ENCODE peak calls at places on chromosomes 7 and 10, in six cellular contexts. D is thoracic aorta, U is GM23338, Q is fibroblast of the aortic adventitia, W is fibroblast of lung, K is cardiac muscle cell. R is an unnamed sample.

GRCh38 chr7:92766461-92767003 is 69.8 kb downstream of the CDK6 start:
- DNase-seq in D (no peak), U (no peak), Q (peak), W (peak), K (peak), R (peak)

GRCh38 chr10:116398224-116398623 is 29.4 kb upstream of the PNLIPRP3 start:
- DNase-seq in D (no peak), U (peak), Q (no peak), W (no peak), K (no peak), R (no peak)

GRCh38 chr10:88582806-88583583 is at the start of gene RNLS:
- DNase-seq in D (peak), U (peak), Q (peak), W (peak), K (peak), R (peak)

GRCh38 chr7:2698581-2699288 is 10.7 kb downstream of the AMZ1 start:
- DNase-seq in D (no peak), U (no peak), Q (no peak), W (no peak), K (no peak), R (no peak)

GRCh38 chr10:117002206-117002605 is 2.8 kb downstream of the SHTN1 start:
- DNase-seq in D (no peak), U (no peak), Q (no peak), W (no peak), K (no peak), R (no peak)

GRCh38 chr7:41855798-41856197 is 152.9 kb upstream of the INHBA start:
- DNase-seq in D (no peak), U (no peak), Q (peak), W (no peak), K (no peak), R (no peak)

GRCh38 chr10:79379512-79380124 is 32.3 kb downstream of the PPIF start:
- DNase-seq in D (no peak), U (no peak), Q (peak), W (no peak), K (peak), R (no peak)

GRCh38 chr7:28855538-28856217 is 102.5 kb downstream of the TRIL start:
- DNase-seq in D (no peak), U (no peak), Q (peak), W (peak), K (peak), R (peak)

GRCh38 chr7:1468899-1469298 is 9.6 kb upstream of the MICALL2 start:
- DNase-seq in D (no peak), U (no peak), Q (no peak), W (no peak), K (no peak), R (no peak)

GRCh38 chr7:70752794-70753241 is 379.1 kb upstream of the GALNT17 start:
- DNase-seq in D (no peak), U (no peak), Q (peak), W (peak), K (peak), R (peak)

GRCh38 chr7:45646207-45646821 is 72.1 kb downstream of the ADCY1 start:
- DNase-seq in D (no peak), U (no peak), Q (no peak), W (no peak), K (no peak), R (no peak)

GRCh38 chr7:28748934-28749584 is 209.1 kb downstream of the TRIL start:
- DNase-seq in D (peak), U (no peak), Q (peak), W (no peak), K (no peak), R (peak)

GRCh38 chr7:103140061-103140460 is 8.8 kb downstream of the NAPEPLD start:
- DNase-seq in D (no peak), U (no peak), Q (peak), W (no peak), K (no peak), R (peak)

GRCh38 chr7:29883462-29884398 is 77.4 kb downstream of the WIPF3 start:
- DNase-seq in D (no peak), U (peak), Q (no peak), W (no peak), K (no peak), R (no peak)

GRCh38 chr7:17058568-17058967 is 176.8 kb upstream of the AGR3 start:
- DNase-seq in D (no peak), U (no peak), Q (peak), W (peak), K (peak), R (no peak)

GRCh38 chr10:110446954-110447608 is 50.6 kb upstream of the DUSP5 start:
- DNase-seq in D (no peak), U (no peak), Q (peak), W (peak), K (peak), R (peak)

GRCh38 chr10:124867304-124867703 is 65.7 kb downstream of the ABRAXAS2 start:
- DNase-seq in D (no peak), U (peak), Q (no peak), W (no peak), K (no peak), R (no peak)

GRCh38 chr7:116591202-116592040 is 66.6 kb downstream of the CAV1 start:
- DNase-seq in D (no peak), U (peak), Q (peak), W (peak), K (peak), R (peak)

GRCh38 chr10:104183682-104184081 is 48.5 kb downstream of the CFAP43 start:
- DNase-seq in D (no peak), U (no peak), Q (no peak), W (no peak), K (no peak), R (no peak)

GRCh38 chr7:126972571-126972970 is 280.2 kb downstream of the GRM8 start:
- DNase-seq in D (no peak), U (no peak), Q (no peak), W (no peak), K (no peak), R (no peak)

GRCh38 chr10:4825868-4826787 is at the start of gene AKR1E2:
- DNase-seq in D (peak), U (peak), Q (peak), W (peak), K (peak), R (peak)

GRCh38 chr10:59172567-59172966 is 3.9 kb upstream of the PHYHIPL start:
- DNase-seq in D (no peak), U (no peak), Q (no peak), W (no peak), K (no peak), R (no peak)

GRCh38 chr10:19929466-19930140 is 113.4 kb downstream of the PLXDC2 start:
- DNase-seq in D (no peak), U (no peak), Q (peak), W (peak), K (peak), R (peak)

GRCh38 chr7:80088705-80089104 is 45.9 kb upstream of the GNAI1 start:
- DNase-seq in D (no peak), U (no peak), Q (no peak), W (peak), K (peak), R (peak)

DNA sequence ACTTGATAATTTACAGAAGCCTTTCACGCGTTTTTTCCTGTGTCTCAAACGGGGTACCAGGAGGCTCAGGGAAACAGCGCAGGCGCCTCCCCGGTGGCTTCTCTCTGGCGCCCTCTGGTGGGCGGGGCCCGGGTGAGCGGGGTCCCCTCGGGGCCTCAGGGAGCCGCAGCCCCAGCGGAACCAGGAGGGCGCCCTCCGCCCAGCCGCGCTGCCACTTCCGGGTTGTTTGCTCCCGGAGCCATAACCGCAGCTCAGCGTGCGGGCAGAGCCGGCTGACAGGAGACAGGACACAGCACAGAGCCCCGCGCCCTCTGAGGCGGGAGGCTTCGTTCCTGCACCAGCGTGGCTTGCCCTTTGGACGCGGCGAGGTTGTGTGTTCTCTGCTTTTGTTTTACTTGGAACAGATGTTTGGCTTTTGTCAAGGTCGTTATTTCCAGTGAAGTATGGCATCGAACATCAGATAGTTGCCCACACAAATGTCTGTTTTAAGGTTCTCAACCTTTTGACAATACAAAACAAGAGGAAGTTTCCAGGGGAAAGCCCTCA is 6.9 kb upstream of the CYP2E1 start:
- DNase-seq in D (no peak), U (peak), Q (peak), W (peak), K (peak), R (peak)
- H3K4me3 ChIP-seq in D (peak), U (peak), Q (peak), W (peak), K (no peak), R (peak)

DNA sequence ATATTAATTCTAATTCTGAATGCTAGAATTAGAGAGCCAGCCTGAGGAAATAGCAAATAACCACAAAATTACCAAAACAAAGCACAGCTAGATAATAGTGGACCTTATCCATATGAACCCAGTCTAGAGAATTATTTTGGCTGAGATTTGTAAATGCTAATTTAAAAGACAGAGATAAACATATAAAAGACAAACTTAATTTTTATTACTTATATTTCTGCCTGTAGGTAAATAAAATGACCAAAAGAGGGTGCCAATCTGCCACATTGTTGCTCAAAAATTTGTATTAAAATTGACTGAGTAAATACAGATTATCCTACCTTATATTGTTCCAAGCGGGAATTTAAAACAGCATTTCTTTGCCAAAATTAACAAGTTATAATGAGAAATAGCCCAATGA is 20.2 kb downstream of the RTKN2 start:
- DNase-seq in D (no peak), U (no peak), Q (peak), W (peak), K (peak), R (no peak)
- TF ChIP-seq CTCF in D (peak), U (peak), Q (peak), W (peak), K (peak), R (peak)

DNA sequence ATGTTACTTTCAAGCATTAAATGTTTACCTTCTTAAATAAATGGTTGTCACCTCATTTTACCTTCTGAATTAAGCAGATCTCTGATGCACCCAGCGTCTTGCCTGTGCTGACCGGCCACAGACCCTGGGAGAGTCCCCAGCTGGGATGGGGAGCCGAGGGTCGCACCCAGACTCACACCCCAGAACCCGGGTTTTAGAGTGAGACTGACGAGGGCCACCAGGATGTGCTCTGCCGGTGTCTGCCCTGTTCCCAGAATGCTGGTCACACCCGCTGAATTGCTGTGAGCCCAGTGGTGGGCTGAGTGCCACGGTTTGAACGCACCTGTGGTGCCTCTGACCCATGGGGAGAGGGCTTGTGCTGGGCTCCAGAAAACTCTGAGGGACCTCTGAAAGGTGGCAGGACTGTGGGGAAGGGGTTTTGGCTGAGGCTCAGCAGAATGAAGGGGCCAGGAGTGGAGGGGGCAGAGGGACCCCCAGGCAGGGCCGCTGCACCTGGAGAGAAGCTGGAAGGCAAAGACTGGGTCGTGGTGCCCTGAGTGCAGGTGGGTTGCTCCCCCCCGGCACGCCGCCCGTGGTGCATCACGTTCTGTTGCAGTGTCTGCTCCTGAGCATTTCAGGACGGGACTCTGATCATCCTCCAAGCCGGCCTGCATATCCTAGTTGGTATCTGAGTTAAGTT is 39.2 kb downstream of the INPP5A start:
- DNase-seq in D (no peak), U (no peak), Q (no peak), W (no peak), K (no peak), R (no peak)
- H3K4me3 ChIP-seq in D (no peak), U (no peak), Q (no peak), W (no peak), K (no peak), R (no peak)

GRCh38 chr7:135562720-135563119 is 5.0 kb downstream of the NUP205 start:
- DNase-seq in D (no peak), U (peak), Q (no peak), W (no peak), K (no peak), R (no peak)

GRCh38 chr7:135557455-135558336 is at the start of gene NUP205:
- DNase-seq in D (peak), U (peak), Q (peak), W (peak), K (peak), R (peak)

GRCh38 chr7:135558881-135559280 is 1.2 kb downstream of the NUP205 start:
- DNase-seq in D (no peak), U (no peak), Q (no peak), W (no peak), K (no peak), R (no peak)

GRCh38 chr7:135558337-135558767 is 635 bp downstream of the NUP205 start:
- DNase-seq in D (peak), U (peak), Q (peak), W (peak), K (peak), R (peak)
- TF ChIP-seq CTCF in D (no peak), U (peak), Q (peak), W (peak), K (peak), R (peak)

GRCh38 chr7:150688630-150689029 is 3.1 kb downstream of the GIMAP2 start:
- DNase-seq in D (no peak), U (peak), Q (no peak), W (no peak), K (no peak), R (no peak)
- H3K4me3 ChIP-seq in D (no peak), U (no peak), Q (no peak), W (no peak), K (no peak), R (no peak)

GRCh38 chr7:22861576-22861975 is 38.9 kb upstream of the TOMM7 start:
- DNase-seq in D (no peak), U (no peak), Q (no peak), W (no peak), K (no peak), R (no peak)

GRCh38 chr7:22860337-22860736 is 37.7 kb upstream of the TOMM7 start:
- DNase-seq in D (no peak), U (no peak), Q (peak), W (no peak), K (no peak), R (no peak)

GRCh38 chr7:22858640-22859561 is 36.3 kb upstream of the TOMM7 start:
- DNase-seq in D (no peak), U (no peak), Q (peak), W (peak), K (peak), R (peak)

GRCh38 chr7:22859676-22860290 is 37.1 kb upstream of the TOMM7 start:
- DNase-seq in D (no peak), U (no peak), Q (peak), W (no peak), K (peak), R (peak)

DNA sequence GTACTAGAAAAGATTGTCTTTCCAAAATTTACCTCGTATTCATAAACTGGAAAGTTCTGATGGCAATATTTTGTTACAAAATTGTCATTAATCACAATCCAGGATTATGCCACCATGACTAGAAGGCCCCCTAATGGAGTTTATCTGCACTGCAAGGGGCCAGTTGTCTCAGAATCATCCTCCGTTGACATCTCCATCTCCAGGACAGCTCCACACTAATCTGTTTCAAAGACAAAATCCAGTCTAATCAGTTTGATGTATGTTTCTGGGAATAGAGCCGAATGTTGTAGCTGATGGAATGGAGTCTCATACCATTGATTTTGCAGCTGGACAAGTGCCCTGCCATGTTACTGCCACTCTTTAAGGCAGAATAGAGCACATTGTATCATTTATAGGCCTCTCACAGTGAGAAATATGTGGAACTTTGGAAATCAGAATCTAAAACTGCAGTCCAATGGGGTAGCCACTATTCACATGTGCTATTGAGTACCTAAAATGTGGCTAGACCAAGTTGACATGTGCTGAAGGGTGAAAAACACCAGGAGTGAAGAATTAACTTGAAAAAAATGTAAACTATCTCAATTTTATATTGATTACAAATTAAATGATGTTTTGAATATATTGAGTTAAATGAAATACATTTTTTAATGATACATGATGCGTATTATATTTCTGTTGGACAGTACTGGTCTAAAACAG is 38.3 kb upstream of the TOMM7 start:
- DNase-seq in D (no peak), U (peak), Q (peak), W (no peak), K (no peak), R (peak)
- TF ChIP-seq CTCF in D (no peak), U (peak), Q (peak), W (peak), K (peak), R (peak)

GRCh38 chr10:102673961-102674511 is 29.8 kb downstream of the TRIM8 start:
- DNase-seq in D (peak), U (peak), Q (peak), W (peak), K (peak), R (peak)
- H3K4me3 ChIP-seq in D (peak), U (peak), Q (peak), W (peak), K (no peak), R (peak)

GRCh38 chr7:33128990-33129805 is at the start of gene BBS9:
- DNase-seq in D (peak), U (peak), Q (peak), W (peak), K (peak), R (peak)
- TF ChIP-seq CTCF in D (no peak), U (no peak), Q (peak), W (no peak), K (no peak), R (peak)

GRCh38 chr7:156731651-156732050 is 91.1 kb downstream of the RNF32 start:
- DNase-seq in D (no peak), U (no peak), Q (peak), W (no peak), K (no peak), R (no peak)
- H3K4me3 ChIP-seq in D (no peak), U (no peak), Q (no peak), W (no peak), K (no peak), R (no peak)

GRCh38 chr7:99949645-99950228 is 20.3 kb upstream of the GJC3 start:
- DNase-seq in D (no peak), U (peak), Q (peak), W (peak), K (peak), R (peak)
- TF ChIP-seq CTCF in D (no peak), U (peak), Q (peak), W (peak), K (peak), R (peak)